ENCODE peak calls at places on chromosomes 11 and 22, in six cellular contexts. O is stomach, K is ovary, U is suprapubic skin, R is A549, L is HepG2. D is an unnamed sample.

GRCh38 chr11:46393759-46394158 is 2.2 kb upstream of the CHRM4 start:
- DNase-seq in O (no peak), K (no peak), U (no peak), R (no peak), L (no peak), D (no peak)

GRCh38 chr22:39332441-39333064 is 13.1 kb upstream of the RPL3 start:
- DNase-seq in O (peak; percentile 63), K (no peak), U (no peak), R (no peak), L (no peak), D (no peak)

GRCh38 chr22:35305525-35306070 is 5.9 kb downstream of the TOM1 start:
- DNase-seq in O (no peak), K (no peak), U (no peak), R (no peak), L (no peak), D (no peak)

GRCh38 chr11:121525376-121525775 is 72.6 kb upstream of the SORL1-AS1 start:
- DNase-seq in O (no peak), K (no peak), U (no peak), R (no peak), L (no peak), D (no peak)

GRCh38 chr11:2700415-2701211 is 819 bp upstream of the KCNQ1OT1 start:
- DNase-seq in O (peak; percentile 64), K (peak; percentile 66), U (peak; percentile 75), R (peak; percentile 52), L (peak; percentile 57), D (peak; percentile 84)

GRCh38 chr11:66334605-66335442 is 1.4 kb downstream of the RIN1 start:
- DNase-seq in O (no peak), K (no peak), U (peak; percentile 67), R (no peak), L (no peak), D (peak; percentile 68)

GRCh38 chr22:31210830-31211503 is 1.1 kb upstream of the LIMK2 start:
- DNase-seq in O (no peak), K (no peak), U (peak; percentile 71), R (no peak), L (peak; percentile 93), D (no peak)

GRCh38 chr22:39625554-39626537 is 55.3 kb downstream of the CACNA1I start:
- DNase-seq in O (no peak), K (no peak), U (no peak), R (no peak), L (no peak), D (no peak)

GRCh38 chr11:18063131-18063530 is 17.1 kb upstream of the TPH1 start:
- DNase-seq in O (peak; percentile 32), K (no peak), U (no peak), R (no peak), L (no peak), D (no peak)

GRCh38 chr11:19367051-19367709 is 126.4 kb upstream of the E2F8 start:
- DNase-seq in O (no peak), K (no peak), U (no peak), R (no peak), L (no peak), D (no peak)

GRCh38 chr11:3056296-3057068 is 741 bp downstream of the CARS1 start:
- DNase-seq in O (peak; percentile 54), K (no peak), U (no peak), R (no peak), L (no peak), D (peak; percentile 66)

GRCh38 chr22:49211176-49211575 is 616.5 kb downstream of the BRD1 start:
- DNase-seq in O (no peak), K (no peak), U (peak; percentile 39), R (no peak), L (no peak), D (peak; percentile 15)

GRCh38 chr11:45647786-45648185 is 17.6 kb downstream of the CHST1 start:
- DNase-seq in O (no peak), K (no peak), U (no peak), R (no peak), L (no peak), D (no peak)

GRCh38 chr11:118259138-118259537 is 5.0 kb downstream of the MPZL2 start:
- DNase-seq in O (no peak), K (no peak), U (no peak), R (no peak), L (no peak), D (no peak)

GRCh38 chr11:121482231-121483129 is 29.7 kb upstream of the SORL1-AS1 start:
- DNase-seq in O (no peak), K (no peak), U (no peak), R (no peak), L (no peak), D (no peak)

GRCh38 chr11:116432301-116432700 is 340.5 kb downstream of the BUD13 start:
- DNase-seq in O (no peak), K (no peak), U (no peak), R (no peak), L (no peak), D (no peak)

GRCh38 chr11:44746894-44747293 is 20.1 kb downstream of the TSPAN18 start:
- DNase-seq in O (no peak), K (no peak), U (no peak), R (no peak), L (no peak), D (peak; percentile 90)

GRCh38 chr22:19277785-19278184 is 13.7 kb downstream of the CLTCL1 start:
- DNase-seq in O (no peak), K (no peak), U (no peak), R (no peak), L (no peak), D (no peak)

GRCh38 chr11:30346068-30346688 is 23.3 kb downstream of the ARL14EP start:
- DNase-seq in O (no peak), K (no peak), U (no peak), R (peak; percentile 47), L (peak; percentile 52), D (no peak)

GRCh38 chr22:35997438-35997837 is 31.2 kb downstream of the RBFOX2 start:
- DNase-seq in O (no peak), K (peak; percentile 52), U (no peak), R (no peak), L (no peak), D (no peak)

GRCh38 chr22:31179345-31179744 is 19.4 kb downstream of the RNF185 start:
- DNase-seq in O (no peak), K (no peak), U (peak; percentile 66), R (peak; percentile 60), L (peak; percentile 50), D (no peak)

GRCh38 chr22:30822216-30823014 is 127.7 kb downstream of the OSBP2 start:
- DNase-seq in O (no peak), K (no peak), U (no peak), R (no peak), L (no peak), D (no peak)

GRCh38 chr11:79400717-79401330 is 40.0 kb downstream of the TENM4 start:
- DNase-seq in O (peak; percentile 48), K (no peak), U (no peak), R (peak; percentile 34), L (peak; percentile 12), D (no peak)

GRCh38 chr11:44624761-44625221 is 59.3 kb downstream of the CD82 start:
- DNase-seq in O (peak; percentile 13), K (no peak), U (peak; percentile 13), R (no peak), L (no peak), D (peak; percentile 39)

GRCh38 chr11:78049348-78049747 is 14.3 kb upstream of the THRSP start:
- DNase-seq in O (no peak), K (no peak), U (no peak), R (no peak), L (no peak), D (no peak)

GRCh38 chr22:26168934-26169311 is 339 bp upstream of the SEZ6L start:
- DNase-seq in O (no peak), K (no peak), U (no peak), R (no peak), L (no peak), D (no peak)

GRCh38 chr11:122780296-122780949 is 57.9 kb upstream of the CRTAM start:
- DNase-seq in O (no peak), K (no peak), U (no peak), R (no peak), L (no peak), D (no peak)
- TF ChIP-seq EP300 in O (no peak), K (no peak), U (no peak), R (no peak), L (no peak), D (no peak)

GRCh38 chr11:61129608-61130523 is 27.6 kb downstream of the CD5 start:
- DNase-seq in O (peak; percentile 94), K (peak; percentile 94), U (peak; percentile 90), R (peak; percentile 91), L (peak; percentile 82), D (peak; percentile 94)
- H3K4me1 ChIP-seq in O (peaks cover 26% of the 10 kb centered on the region), K (peaks cover 9% of the 10 kb centered on the region), U (peaks cover 20% of the 10 kb centered on the region), R (peaks cover 4% of the 10 kb centered on the region), L (peaks cover 6% of the 10 kb centered on the region), D (peaks cover 12% of the 10 kb centered on the region)

GRCh38 chr22:17580461-17581031 is 17.2 kb downstream of the SLC25A18 start:
- DNase-seq in O (peak; percentile 36), K (no peak), U (no peak), R (no peak), L (peak; percentile 41), D (no peak)

GRCh38 chr22:17579535-17579981 is 16.3 kb downstream of the SLC25A18 start:
- DNase-seq in O (no peak), K (no peak), U (no peak), R (no peak), L (no peak), D (no peak)

GRCh38 chr22:17576475-17576874 is 13.2 kb downstream of the SLC25A18 start:
- DNase-seq in O (no peak), K (no peak), U (no peak), R (no peak), L (no peak), D (no peak)

GRCh38 chr22:17575681-17576080 is 12.4 kb downstream of the SLC25A18 start:
- DNase-seq in O (no peak), K (no peak), U (no peak), R (no peak), L (no peak), D (no peak)

DNA sequence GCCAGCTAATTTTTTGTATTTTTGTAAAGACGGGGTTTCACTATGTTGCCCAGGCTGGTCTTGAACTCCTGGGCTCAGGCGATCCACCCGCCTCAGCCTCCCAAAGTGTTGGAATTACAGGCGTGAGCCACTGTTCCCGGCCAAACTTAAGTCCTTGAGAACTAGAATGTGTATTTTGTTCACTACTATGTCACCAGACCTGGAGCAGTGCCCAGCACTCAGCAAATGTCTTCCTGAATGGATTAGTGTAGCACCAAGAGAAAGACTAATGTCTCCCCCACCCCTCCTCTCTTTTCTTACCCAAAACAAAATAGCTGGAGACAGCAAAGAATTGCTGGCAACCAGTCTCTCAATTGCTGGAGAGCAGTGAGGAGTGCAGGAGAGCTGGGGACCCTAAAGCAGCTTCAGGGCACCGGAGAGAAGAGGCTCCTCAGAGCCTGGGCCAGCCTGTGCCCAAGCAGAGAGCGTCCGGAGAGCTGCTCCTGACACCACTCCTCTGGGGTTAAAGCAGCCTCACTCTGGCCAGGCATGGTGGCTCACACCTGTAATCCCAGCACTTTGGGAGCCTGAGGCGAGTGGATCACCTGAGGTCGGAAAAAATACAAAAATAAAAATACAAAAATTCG is 14.9 kb downstream of the SLC25A18 start:
- DNase-seq in O (peak; percentile 77), K (peak; percentile 65), U (peak; percentile 87), R (no peak), L (peak; percentile 21), D (peak; percentile 92)
- TF ChIP-seq EP300 in O (no peak), K (no peak), U (no peak), R (no peak), L (no peak), D (no peak)

DNA sequence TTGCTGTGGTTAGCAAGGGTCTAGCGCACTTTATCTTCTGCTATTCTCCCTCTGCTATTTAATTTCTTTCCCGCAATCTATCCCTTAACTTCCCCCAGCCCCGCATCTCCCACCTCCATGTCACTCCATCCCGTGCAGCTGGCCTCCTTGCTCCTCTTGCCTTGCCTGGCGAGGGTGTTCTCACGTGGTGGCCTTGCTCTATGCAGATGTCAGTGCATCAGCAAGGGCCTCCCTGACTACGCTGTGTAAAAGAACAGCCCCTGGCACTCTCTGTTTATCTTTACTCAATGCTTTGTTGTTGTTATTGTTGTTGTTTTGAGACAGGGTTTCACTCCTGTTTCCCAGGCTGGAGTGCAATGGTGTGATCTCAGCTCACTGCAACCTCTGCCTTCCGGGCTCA is 114.4 kb upstream of the NNMT start:
- DNase-seq in O (no peak), K (no peak), U (peak; percentile 72), R (no peak), L (no peak), D (no peak)
- H3K4me1 ChIP-seq in O (peaks cover 98% of the 10 kb centered on the region), K (peaks cover 35% of the 10 kb centered on the region), U (peaks cover 68% of the 10 kb centered on the region), R (no peaks in the 10 kb centered on the region), L (no peaks in the 10 kb centered on the region), D (no peaks in the 10 kb centered on the region)

D was measured in sigmoid colon.